ENCODE peak calls at places on chromosome 12, in seven cellular contexts. One of them, this sample, is unnamed.

GRCh38 chr12:119440961-119441360 is 106.4 kb downstream of the CCDC60 start:
- DNase-seq in NCI-H748 treated with DMSO at 0.1 percent for 48 hours: peak
- DNase-seq in hepatic stellate cell: no peak
- DNase-seq in frontal cortex: no peak
- DNase-seq in natural killer cell: no peak
- DNase-seq in GM20000: no peak
- DNase-seq in EH: no peak
- DNase-seq in this sample: no peak

GRCh38 chr12:46153267-46153872 is 115.5 kb downstream of the SLC38A1 start:
- DNase-seq in NCI-H748 treated with DMSO at 0.1 percent for 48 hours: no peak
- DNase-seq in hepatic stellate cell: peak
- DNase-seq in frontal cortex: no peak
- DNase-seq in natural killer cell: no peak
- DNase-seq in GM20000: peak
- DNase-seq in EH: peak
- DNase-seq in this sample: no peak

GRCh38 chr12:56084958-56085543 is 5.1 kb downstream of the ERBB3 start:
- DNase-seq in NCI-H748 treated with DMSO at 0.1 percent for 48 hours: no peak
- DNase-seq in hepatic stellate cell: peak
- DNase-seq in frontal cortex: no peak
- DNase-seq in natural killer cell: no peak
- DNase-seq in GM20000: peak
- DNase-seq in EH: peak
- DNase-seq in this sample: no peak

GRCh38 chr12:132227782-132228417 is 83.6 kb downstream of the NOC4L start:
- DNase-seq in NCI-H748 treated with DMSO at 0.1 percent for 48 hours: no peak
- DNase-seq in hepatic stellate cell: no peak
- DNase-seq in frontal cortex: no peak
- DNase-seq in natural killer cell: no peak
- DNase-seq in GM20000: no peak
- DNase-seq in EH: no peak
- DNase-seq in this sample: no peak

GRCh38 chr12:127987199-127987901 is 279.6 kb upstream of the TMEM132C start:
- DNase-seq in NCI-H748 treated with DMSO at 0.1 percent for 48 hours: no peak
- DNase-seq in hepatic stellate cell: peak
- DNase-seq in frontal cortex: no peak
- DNase-seq in natural killer cell: no peak
- DNase-seq in GM20000: no peak
- DNase-seq in EH: peak
- DNase-seq in this sample: no peak

GRCh38 chr12:93894391-93895095 is 217.4 kb downstream of the CRADD start:
- DNase-seq in NCI-H748 treated with DMSO at 0.1 percent for 48 hours: no peak
- DNase-seq in hepatic stellate cell: peak
- DNase-seq in frontal cortex: peak
- DNase-seq in natural killer cell: no peak
- DNase-seq in GM20000: no peak
- DNase-seq in EH: peak
- DNase-seq in this sample: peak

GRCh38 chr12:71187379-71187778 is 29.6 kb upstream of the TSPAN8 start:
- DNase-seq in NCI-H748 treated with DMSO at 0.1 percent for 48 hours: no peak
- DNase-seq in hepatic stellate cell: no peak
- DNase-seq in frontal cortex: no peak
- DNase-seq in natural killer cell: no peak
- DNase-seq in GM20000: no peak
- DNase-seq in EH: no peak
- DNase-seq in this sample: no peak

GRCh38 chr12:132327351-132328171 is 1.8 kb downstream of the GALNT9 start:
- DNase-seq in NCI-H748 treated with DMSO at 0.1 percent for 48 hours: no peak
- DNase-seq in hepatic stellate cell: peak
- DNase-seq in frontal cortex: peak
- DNase-seq in natural killer cell: no peak
- DNase-seq in GM20000: no peak
- DNase-seq in EH: peak
- DNase-seq in this sample: no peak

GRCh38 chr12:131600160-131600532 is 110.7 kb upstream of the SFSWAP start:
- DNase-seq in NCI-H748 treated with DMSO at 0.1 percent for 48 hours: no peak
- DNase-seq in hepatic stellate cell: no peak
- DNase-seq in frontal cortex: no peak
- DNase-seq in natural killer cell: no peak
- DNase-seq in GM20000: no peak
- DNase-seq in EH: no peak
- DNase-seq in this sample: no peak

GRCh38 chr12:78645956-78646355 is 218.6 kb upstream of the SYT1 start:
- DNase-seq in NCI-H748 treated with DMSO at 0.1 percent for 48 hours: no peak
- DNase-seq in hepatic stellate cell: no peak
- DNase-seq in frontal cortex: no peak
- DNase-seq in natural killer cell: no peak
- DNase-seq in GM20000: no peak
- DNase-seq in EH: peak
- DNase-seq in this sample: no peak

GRCh38 chr12:108478611-108479010 is 36.5 kb upstream of the FICD start:
- DNase-seq in NCI-H748 treated with DMSO at 0.1 percent for 48 hours: no peak
- DNase-seq in hepatic stellate cell: no peak
- DNase-seq in frontal cortex: no peak
- DNase-seq in natural killer cell: no peak
- DNase-seq in GM20000: no peak
- DNase-seq in EH: peak
- DNase-seq in this sample: no peak

GRCh38 chr12:12357697-12358476 is 1.0 kb downstream of the BORCS5 start:
- DNase-seq in NCI-H748 treated with DMSO at 0.1 percent for 48 hours: peak
- DNase-seq in hepatic stellate cell: no peak
- DNase-seq in frontal cortex: no peak
- DNase-seq in natural killer cell: no peak
- DNase-seq in GM20000: peak
- DNase-seq in EH: peak
- DNase-seq in this sample: no peak

GRCh38 chr12:31518680-31519227 is 72.2 kb downstream of the DENND5B start:
- DNase-seq in NCI-H748 treated with DMSO at 0.1 percent for 48 hours: peak
- DNase-seq in hepatic stellate cell: peak
- DNase-seq in frontal cortex: peak
- DNase-seq in natural killer cell: no peak
- DNase-seq in GM20000: no peak
- DNase-seq in EH: peak
- DNase-seq in this sample: no peak

GRCh38 chr12:7127916-7128626 is 618 bp downstream of the RBP5 start:
- DNase-seq in NCI-H748 treated with DMSO at 0.1 percent for 48 hours: no peak
- DNase-seq in hepatic stellate cell: no peak
- DNase-seq in frontal cortex: no peak
- DNase-seq in natural killer cell: no peak
- DNase-seq in GM20000: no peak
- DNase-seq in EH: no peak
- DNase-seq in this sample: no peak

GRCh38 chr12:107929436-107929835 is 154.9 kb downstream of the ASCL4 start:
- DNase-seq in NCI-H748 treated with DMSO at 0.1 percent for 48 hours: peak
- DNase-seq in hepatic stellate cell: no peak
- DNase-seq in frontal cortex: peak
- DNase-seq in natural killer cell: no peak
- DNase-seq in GM20000: peak
- DNase-seq in EH: peak
- DNase-seq in this sample: no peak

GRCh38 chr12:103632554-103633216 is 45.6 kb downstream of the STAB2 start:
- DNase-seq in NCI-H748 treated with DMSO at 0.1 percent for 48 hours: peak
- DNase-seq in hepatic stellate cell: peak
- DNase-seq in frontal cortex: peak
- DNase-seq in natural killer cell: peak
- DNase-seq in GM20000: peak
- DNase-seq in EH: peak
- DNase-seq in this sample: peak

GRCh38 chr12:19451196-19451595 is 11.9 kb downstream of the AEBP2 start:
- DNase-seq in NCI-H748 treated with DMSO at 0.1 percent for 48 hours: no peak
- DNase-seq in hepatic stellate cell: no peak
- DNase-seq in frontal cortex: no peak
- DNase-seq in natural killer cell: no peak
- DNase-seq in GM20000: no peak
- DNase-seq in EH: no peak
- DNase-seq in this sample: no peak